ENCODE peak calls at places on chromosome 12, in six cellular contexts. One of them, this sample, is unnamed.
A peak's percentile ranks its signal among the peaks of the same experiment; 100 is the strongest.

GRCh38 chr12:114405449-114406271 is at the start of gene TBX5:
- DNase-seq in cardiac muscle cell: peak; percentile 77
- DNase-seq in right atrium auricular region: no peak
- DNase-seq in astrocyte: no peak
- DNase-seq in brain microvascular endothelial cell: no peak
- DNase-seq in spleen: no peak
- DNase-seq in this sample: no peak

GRCh38 chr12:105504286-105504685 is 173.8 kb downstream of the C12orf75 start:
- DNase-seq in cardiac muscle cell: no peak
- DNase-seq in spleen: no peak
- DNase-seq in right atrium auricular region: no peak
- DNase-seq in brain microvascular endothelial cell: no peak
- DNase-seq in astrocyte: no peak
- DNase-seq in this sample: no peak

GRCh38 chr12:75208851-75209781 is 523 bp downstream of the KCNC2 start:
- DNase-seq in astrocyte: peak; percentile 34
- DNase-seq in right atrium auricular region: no peak
- DNase-seq in spleen: peak; percentile 62
- DNase-seq in brain microvascular endothelial cell: peak; percentile 16
- DNase-seq in cardiac muscle cell: peak; percentile 82
- DNase-seq in this sample: peak; percentile 8

GRCh38 chr12:11768233-11768965 is 118.9 kb downstream of the ETV6 start:
- DNase-seq in spleen: no peak
- DNase-seq in right atrium auricular region: no peak
- DNase-seq in astrocyte: no peak
- DNase-seq in brain microvascular endothelial cell: no peak
- DNase-seq in cardiac muscle cell: no peak
- DNase-seq in this sample: no peak

GRCh38 chr12:100544165-100544564 is 29.3 kb upstream of the GAS2L3 start:
- DNase-seq in right atrium auricular region: no peak
- DNase-seq in astrocyte: no peak
- DNase-seq in spleen: no peak
- DNase-seq in cardiac muscle cell: no peak
- DNase-seq in brain microvascular endothelial cell: no peak
- DNase-seq in this sample: no peak

GRCh38 chr12:113145720-113146551 is 3.6 kb upstream of the CFAP73 start:
- DNase-seq in brain microvascular endothelial cell: no peak
- DNase-seq in right atrium auricular region: no peak
- DNase-seq in cardiac muscle cell: no peak
- DNase-seq in astrocyte: no peak
- DNase-seq in spleen: peak; percentile 34
- DNase-seq in this sample: peak; percentile 13

GRCh38 chr12:71447691-71448660 is 8.4 kb downstream of the LGR5 start:
- DNase-seq in astrocyte: peak; percentile 88
- DNase-seq in spleen: no peak
- DNase-seq in brain microvascular endothelial cell: no peak
- DNase-seq in right atrium auricular region: no peak
- DNase-seq in cardiac muscle cell: no peak
- DNase-seq in this sample: no peak

GRCh38 chr12:85445060-85445938 is 165.3 kb downstream of the ALX1 start:
- DNase-seq in cardiac muscle cell: no peak
- DNase-seq in right atrium auricular region: no peak
- DNase-seq in astrocyte: no peak
- DNase-seq in brain microvascular endothelial cell: no peak
- DNase-seq in spleen: no peak
- DNase-seq in this sample: no peak

GRCh38 chr12:57127101-57127709 is 1.1 kb upstream of the LRP1 start:
- DNase-seq in astrocyte: no peak
- DNase-seq in right atrium auricular region: peak; percentile 81
- DNase-seq in spleen: peak; percentile 80
- DNase-seq in brain microvascular endothelial cell: no peak
- DNase-seq in cardiac muscle cell: peak; percentile 89
- DNase-seq in this sample: peak; percentile 58

GRCh38 chr12:91239497-91239896 is 56.9 kb upstream of the DCN start:
- DNase-seq in brain microvascular endothelial cell: no peak
- DNase-seq in right atrium auricular region: no peak
- DNase-seq in astrocyte: no peak
- DNase-seq in cardiac muscle cell: no peak
- DNase-seq in spleen: no peak
- DNase-seq in this sample: no peak

GRCh38 chr12:68932701-68933563 is at the start of gene CPM:
- DNase-seq in cardiac muscle cell: peak; percentile 84
- DNase-seq in brain microvascular endothelial cell: peak; percentile 16
- DNase-seq in astrocyte: peak; percentile 33
- DNase-seq in spleen: peak; percentile 96
- DNase-seq in right atrium auricular region: peak; percentile 62
- DNase-seq in this sample: peak; percentile 49

GRCh38 chr12:120015313-120015712 is 26.3 kb downstream of the BICDL1 start:
- DNase-seq in spleen: no peak
- DNase-seq in brain microvascular endothelial cell: no peak
- DNase-seq in right atrium auricular region: no peak
- DNase-seq in astrocyte: no peak
- DNase-seq in cardiac muscle cell: no peak
- DNase-seq in this sample: no peak

GRCh38 chr12:14901228-14901562 is 15.5 kb upstream of the MGP start:
- DNase-seq in brain microvascular endothelial cell: no peak
- DNase-seq in spleen: no peak
- DNase-seq in astrocyte: no peak
- DNase-seq in right atrium auricular region: no peak
- DNase-seq in cardiac muscle cell: no peak
- DNase-seq in this sample: no peak

GRCh38 chr12:81759215-81759991 is at the start of gene PPFIA2:
- DNase-seq in astrocyte: peak; percentile 59
- DNase-seq in brain microvascular endothelial cell: peak; percentile 26
- DNase-seq in spleen: peak; percentile 58
- DNase-seq in right atrium auricular region: no peak
- DNase-seq in cardiac muscle cell: peak; percentile 30
- DNase-seq in this sample: no peak

GRCh38 chr12:115102450-115102849 is 418.5 kb upstream of the TBX3 start:
- DNase-seq in right atrium auricular region: no peak
- DNase-seq in astrocyte: no peak
- DNase-seq in cardiac muscle cell: no peak
- DNase-seq in spleen: no peak
- DNase-seq in brain microvascular endothelial cell: no peak
- DNase-seq in this sample: no peak

GRCh38 chr12:96211989-96212388 is 17.8 kb downstream of the ELK3 start:
- DNase-seq in cardiac muscle cell: no peak
- DNase-seq in spleen: no peak
- DNase-seq in astrocyte: no peak
- DNase-seq in brain microvascular endothelial cell: no peak
- DNase-seq in right atrium auricular region: peak; percentile 26
- DNase-seq in this sample: no peak

GRCh38 chr12:90978117-90978770 is 23.3 kb upstream of the CCER1 start:
- DNase-seq in spleen: no peak
- DNase-seq in astrocyte: peak; percentile 48
- DNase-seq in cardiac muscle cell: peak; percentile 68
- DNase-seq in brain microvascular endothelial cell: peak; percentile 28
- DNase-seq in right atrium auricular region: no peak
- DNase-seq in this sample: peak; percentile 49

GRCh38 chr12:64088431-64089349 is 133.4 kb downstream of the KICS2 start:
- DNase-seq in cardiac muscle cell: peak; percentile 47
- DNase-seq in right atrium auricular region: peak; percentile 88
- DNase-seq in brain microvascular endothelial cell: peak; percentile 98
- DNase-seq in spleen: no peak
- DNase-seq in astrocyte: peak; percentile 96
- DNase-seq in this sample: peak; percentile 95

GRCh38 chr12:66107451-66107915 is 23.1 kb downstream of the LLPH start:
- DNase-seq in right atrium auricular region: peak; percentile 61
- DNase-seq in cardiac muscle cell: peak; percentile 87
- DNase-seq in brain microvascular endothelial cell: peak; percentile 84
- DNase-seq in spleen: no peak
- DNase-seq in astrocyte: peak; percentile 80
- DNase-seq in this sample: peak; percentile 93

GRCh38 chr12:81644503-81644902 is 114.6 kb downstream of the PPFIA2 start:
- DNase-seq in right atrium auricular region: no peak
- DNase-seq in brain microvascular endothelial cell: no peak
- DNase-seq in astrocyte: peak; percentile 42
- DNase-seq in spleen: no peak
- DNase-seq in cardiac muscle cell: peak; percentile 65
- DNase-seq in this sample: peak; percentile 63

GRCh38 chr12:116075251-116075650 is 202.2 kb downstream of the MED13L start:
- DNase-seq in cardiac muscle cell: no peak
- DNase-seq in astrocyte: no peak
- DNase-seq in spleen: no peak
- DNase-seq in brain microvascular endothelial cell: no peak
- DNase-seq in right atrium auricular region: no peak
- DNase-seq in this sample: no peak

GRCh38 chr12:122921917-122922316 is 26.0 kb upstream of the VPS37B start:
- DNase-seq in spleen: no peak
- DNase-seq in cardiac muscle cell: no peak
- DNase-seq in right atrium auricular region: no peak
- DNase-seq in brain microvascular endothelial cell: no peak
- DNase-seq in astrocyte: no peak
- DNase-seq in this sample: no peak

GRCh38 chr12:110937104-110937641 is 16.8 kb upstream of the MYL2 start:
- DNase-seq in brain microvascular endothelial cell: peak; percentile 16
- DNase-seq in right atrium auricular region: peak; percentile 62
- DNase-seq in spleen: peak; percentile 89
- DNase-seq in cardiac muscle cell: peak; percentile 78
- DNase-seq in astrocyte: no peak
- DNase-seq in this sample: peak; percentile 43
- H3K4me3 ChIP-seq in brain microvascular endothelial cell: no peak overlapping the region
- H3K4me3 ChIP-seq in right atrium auricular region: no peak overlapping the region
- H3K4me3 ChIP-seq in spleen: no peak overlapping the region
- H3K4me3 ChIP-seq in cardiac muscle cell: peak overlapping the region; percentile 0
- H3K4me3 ChIP-seq in astrocyte: no peak overlapping the region
- H3K4me3 ChIP-seq in this sample: no peak overlapping the region

DNA sequence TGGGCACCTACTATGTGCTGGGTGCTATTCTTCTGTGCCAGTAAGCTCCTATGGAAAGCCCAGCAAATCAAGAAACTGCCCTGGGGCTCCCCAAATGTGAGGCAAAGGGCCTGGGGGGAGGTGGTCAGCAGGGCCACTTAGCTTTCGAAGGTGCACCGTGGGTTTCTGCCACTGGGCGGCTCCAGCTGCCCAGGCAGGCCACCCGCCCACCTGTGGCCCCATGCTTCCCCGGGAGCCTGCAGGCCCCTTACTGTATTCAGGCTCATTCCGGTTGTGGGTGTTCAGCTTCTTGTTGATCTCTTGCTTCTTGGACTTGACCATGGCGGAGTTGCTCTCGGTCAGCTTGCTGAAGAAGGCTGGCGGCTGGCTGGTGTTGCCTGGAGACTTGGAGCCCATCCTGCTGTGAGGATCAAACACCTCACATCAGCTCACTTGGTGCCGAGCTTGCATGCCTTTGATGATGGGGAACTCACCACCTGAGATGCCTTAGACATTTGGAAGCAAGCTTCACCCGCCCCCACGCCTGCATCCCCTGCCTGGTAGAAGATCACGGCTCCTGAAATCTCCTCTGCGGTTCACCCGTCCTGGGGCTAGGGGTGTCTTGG is 37.3 kb downstream of the RFLNA start:
- DNase-seq in spleen: no peak
- DNase-seq in brain microvascular endothelial cell: no peak
- DNase-seq in astrocyte: no peak
- DNase-seq in right atrium auricular region: no peak
- DNase-seq in cardiac muscle cell: peak; percentile 17
- DNase-seq in this sample: no peak
- TF ChIP-seq CTCF in spleen: peak; percentile 27
- TF ChIP-seq CTCF in brain microvascular endothelial cell: peak; percentile 53
- TF ChIP-seq CTCF in astrocyte: peak; percentile 5
- TF ChIP-seq CTCF in right atrium auricular region: no peak
- TF ChIP-seq CTCF in cardiac muscle cell: peak; percentile 33
- TF ChIP-seq CTCF in this sample: peak; percentile 22

DNA sequence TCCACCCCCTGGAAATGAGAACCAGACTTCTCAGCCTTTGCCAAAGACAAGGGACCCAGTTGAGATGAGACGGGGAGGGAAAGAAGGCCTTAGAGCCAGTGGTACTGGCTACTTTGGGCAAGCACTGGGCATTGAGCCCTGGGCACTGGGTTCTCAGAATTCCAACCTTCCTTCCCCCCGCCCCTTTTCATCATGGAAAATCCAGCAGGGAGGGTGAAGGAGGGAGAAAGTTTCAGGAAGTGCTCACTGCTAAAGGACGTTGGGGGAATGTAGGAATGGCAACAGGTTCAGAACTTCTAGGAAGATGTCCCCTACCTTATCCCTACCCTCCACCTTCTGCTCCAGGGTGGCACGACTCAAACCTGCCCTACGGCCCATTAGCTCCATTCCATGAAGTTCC is 4.2 kb upstream of the TNS2 start:
- DNase-seq in right atrium auricular region: no peak
- DNase-seq in cardiac muscle cell: no peak
- DNase-seq in astrocyte: no peak
- DNase-seq in brain microvascular endothelial cell: no peak
- DNase-seq in spleen: no peak
- DNase-seq in this sample: no peak
- H3K4me3 ChIP-seq in right atrium auricular region: peak overlapping the region; percentile 77
- H3K4me3 ChIP-seq in cardiac muscle cell: no peak overlapping the region
- H3K4me3 ChIP-seq in astrocyte: peak overlapping the region; percentile 69
- H3K4me3 ChIP-seq in brain microvascular endothelial cell: no peak overlapping the region
- H3K4me3 ChIP-seq in spleen: no peak overlapping the region
- H3K4me3 ChIP-seq in this sample: no peak overlapping the region

DNA sequence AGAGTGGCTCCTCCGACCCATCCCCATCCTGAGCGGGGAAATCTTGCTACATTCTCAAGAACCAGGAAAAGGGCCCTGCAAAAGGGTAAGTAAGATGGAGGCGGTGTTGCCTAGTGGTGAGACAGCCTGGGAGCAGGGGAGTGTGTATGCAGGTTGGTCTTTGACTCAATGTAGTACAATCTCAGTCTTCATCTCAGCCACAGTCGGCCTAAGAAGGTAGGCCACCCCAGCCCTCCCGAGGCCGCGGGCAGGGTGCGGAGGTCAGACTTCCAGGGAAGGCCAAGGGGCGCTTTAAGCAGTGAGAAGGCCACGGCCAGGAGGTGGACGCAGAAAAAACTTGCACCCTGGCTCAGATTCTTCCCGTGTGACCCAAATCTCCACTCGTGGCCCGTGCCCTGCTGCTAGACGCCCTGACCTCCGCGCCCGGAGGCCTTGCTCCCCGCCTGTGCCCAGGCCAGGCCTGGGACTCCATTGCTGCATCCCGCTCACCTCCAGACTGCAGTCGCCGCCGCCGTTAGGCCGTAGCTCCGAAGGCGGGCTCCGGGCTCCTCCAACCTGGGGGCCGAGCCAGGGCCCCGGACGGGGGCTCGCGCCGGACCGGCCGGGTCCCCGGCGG is 435 bp downstream of the FOXM1 start:
- DNase-seq in spleen: no peak
- DNase-seq in right atrium auricular region: no peak
- DNase-seq in brain microvascular endothelial cell: no peak
- DNase-seq in cardiac muscle cell: no peak
- DNase-seq in astrocyte: no peak
- DNase-seq in this sample: peak; percentile 15
- TF ChIP-seq CTCF in spleen: no peak
- TF ChIP-seq CTCF in right atrium auricular region: no peak
- TF ChIP-seq CTCF in brain microvascular endothelial cell: no peak
- TF ChIP-seq CTCF in cardiac muscle cell: no peak
- TF ChIP-seq CTCF in astrocyte: no peak
- TF ChIP-seq CTCF in this sample: no peak

DNA sequence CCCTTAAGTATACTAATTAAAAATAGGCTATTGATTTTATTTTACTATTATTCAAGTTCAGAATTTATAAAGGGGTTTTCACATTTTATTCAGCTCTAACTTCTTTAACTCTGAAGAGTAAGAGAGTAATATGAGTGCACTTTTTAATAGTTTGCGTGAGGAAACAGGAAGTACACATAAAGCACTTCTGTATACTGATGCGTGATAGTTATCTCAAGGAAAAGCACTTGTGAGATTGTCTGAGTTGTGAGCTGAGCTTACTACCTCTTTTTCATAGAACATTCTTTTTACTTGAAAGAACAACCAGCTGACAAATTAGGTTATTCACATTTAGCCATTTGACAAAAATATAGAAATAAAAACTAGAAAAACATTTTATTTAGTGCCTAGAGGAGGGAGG is 1.9 kb downstream of the RAD51AP1 start:
- DNase-seq in spleen: no peak
- DNase-seq in cardiac muscle cell: no peak
- DNase-seq in brain microvascular endothelial cell: no peak
- DNase-seq in astrocyte: no peak
- DNase-seq in right atrium auricular region: no peak
- DNase-seq in this sample: no peak
- H3K4me3 ChIP-seq in spleen: no peak overlapping the region
- H3K4me3 ChIP-seq in cardiac muscle cell: no peak overlapping the region
- H3K4me3 ChIP-seq in brain microvascular endothelial cell: no peak overlapping the region
- H3K4me3 ChIP-seq in astrocyte: no peak overlapping the region
- H3K4me3 ChIP-seq in right atrium auricular region: no peak overlapping the region
- H3K4me3 ChIP-seq in this sample: no peak overlapping the region

This sample was measured in bronchial epithelial cell.